ENCODE peak calls at places on chromosomes 4 and X, in nine cellular contexts. D is NCI-H345, N is pulmonary artery endothelial cell, C is BE2C, B is SK-N-SH, X is aorta, R is upper lobe of right lung, A is T follicular helper cell, O is dermis blood vessel endothelial cell. I is an unnamed sample.

GRCh38 chr4:106530816-106531215 is 162.2 kb upstream of the GIMD1 start:
- DNase-seq in D (no peak), N (no peak), C (no peak), B (no peak), X (no peak), R (no peak), A (no peak), O (no peak), I (no peak)

GRCh38 chr4:8198906-8199593 is at the start of gene SH3TC1:
- DNase-seq in D (no peak), N (peak), C (peak), B (peak), X (peak), R (peak), A (no peak), O (peak), I (peak)

GRCh38 chr4:140013088-140013487 is 140.9 kb downstream of the MAML3 start:
- DNase-seq in D (no peak), N (no peak), C (no peak), B (no peak), X (no peak), R (no peak), A (no peak), O (no peak), I (no peak)

GRCh38 chrX:140034916-140035315 is 69.6 kb upstream of the CXorf66 start:
- DNase-seq in D (no peak), N (no peak), C (no peak), B (peak), X (no peak), R (no peak), A (no peak), O (peak), I (no peak)

GRCh38 chr4:183790661-183791060 is 114.4 kb upstream of the STOX2 start:
- DNase-seq in D (no peak), N (no peak), C (no peak), B (no peak), X (no peak), R (no peak), A (no peak), O (no peak), I (no peak)

GRCh38 chr4:47577779-47578553 is 92.9 kb downstream of the ATP10D start:
- DNase-seq in D (no peak), N (peak), C (no peak), B (no peak), X (no peak), R (no peak), A (no peak), O (peak), I (no peak)

GRCh38 chr4:78517050-78517652 is 34.4 kb upstream of the ANXA3 start:
- DNase-seq in D (peak), N (no peak), C (no peak), B (peak), X (no peak), R (no peak), A (no peak), O (peak), I (no peak)

GRCh38 chr4:6044805-6045204 is 26.6 kb upstream of the C4orf50 start:
- DNase-seq in D (no peak), N (no peak), C (no peak), B (peak), X (no peak), R (no peak), A (no peak), O (no peak), I (no peak)

GRCh38 chr4:123452585-123452984 is 56.0 kb downstream of the SPRY1 start:
- DNase-seq in D (peak), N (peak), C (no peak), B (peak), X (peak), R (no peak), A (no peak), O (peak), I (peak)

GRCh38 chrX:72079607-72080006 is 52.1 kb downstream of the RTL5 start:
- DNase-seq in D (no peak), N (peak), C (peak), B (no peak), X (no peak), R (no peak), A (no peak), O (peak), I (no peak)

GRCh38 chr4:10593130-10593529 is 91.4 kb downstream of the CLNK start:
- DNase-seq in D (no peak), N (no peak), C (no peak), B (no peak), X (no peak), R (no peak), A (no peak), O (peak), I (no peak)

GRCh38 chr4:168674077-168674747 is 177.4 kb downstream of the PALLD start:
- DNase-seq in D (no peak), N (no peak), C (peak), B (no peak), X (no peak), R (no peak), A (no peak), O (no peak), I (no peak)

GRCh38 chr4:152115794-152116193 is 355.0 kb upstream of the GATB start:
- DNase-seq in D (no peak), N (no peak), C (no peak), B (no peak), X (no peak), R (no peak), A (no peak), O (peak), I (no peak)

GRCh38 chr4:110049951-110050925 is 137.6 kb downstream of the EGF start:
- DNase-seq in D (peak), N (no peak), C (peak), B (peak), X (no peak), R (no peak), A (peak), O (peak), I (no peak)

GRCh38 chrX:153970398-153971123 is 1.1 kb downstream of the HCFC1 start:
- DNase-seq in D (peak), N (no peak), C (peak), B (peak), X (peak), R (no peak), A (no peak), O (peak), I (no peak)

GRCh38 chr4:154416183-154416543 is 75.4 kb downstream of the DCHS2 start:
- DNase-seq in D (no peak), N (no peak), C (peak), B (peak), X (no peak), R (no peak), A (no peak), O (peak), I (no peak)

GRCh38 chrX:106684207-106684606 is 42.3 kb upstream of the RNF128 start:
- DNase-seq in D (no peak), N (no peak), C (no peak), B (no peak), X (no peak), R (no peak), A (no peak), O (no peak), I (peak)

GRCh38 chr4:20248155-20248558 is 3.5 kb upstream of the SLIT2 start:
- DNase-seq in D (peak), N (no peak), C (no peak), B (peak), X (no peak), R (no peak), A (no peak), O (peak), I (no peak)

GRCh38 chrX:34300871-34301270 is 168.8 kb upstream of the FAM47A start:
- DNase-seq in D (peak), N (peak), C (peak), B (peak), X (no peak), R (no peak), A (no peak), O (peak), I (no peak)

GRCh38 chrX:107716045-107716684 is 59.4 kb downstream of the TSC22D3 start:
- DNase-seq in D (no peak), N (no peak), C (peak), B (peak), X (peak), R (peak), A (no peak), O (peak), I (no peak)

GRCh38 chr4:84870398-84871163 is 95.9 kb downstream of the WDFY3 start:
- DNase-seq in D (no peak), N (peak), C (no peak), B (peak), X (no peak), R (no peak), A (no peak), O (peak), I (no peak)

GRCh38 chr4:35463251-35463952 is 780.9 kb downstream of the ARAP2 start:
- DNase-seq in D (no peak), N (no peak), C (no peak), B (no peak), X (no peak), R (peak), A (no peak), O (no peak), I (no peak)